ENCODE peak calls at places on chromosomes 11 and 22, in eight cellular contexts. T is endothelial cell, V is hepatic stellate cell, S is EH, A is AG08396, D is HTR-8/SVneo, G is germinal center, W is ACHN. O is an unnamed sample.
A peak's percentile ranks its signal among the peaks of the same experiment; 100 is the strongest.

GRCh38 chr22:47570851-47571250 is 808.4 kb downstream of the TBC1D22A start:
- DNase-seq in T (no peak), W (no peak), G (no peak), A (no peak), S (no peak), D (no peak), V (no peak), O (no peak)

GRCh38 chr11:15139101-15139770 is 24.5 kb downstream of the INSC start:
- DNase-seq in T (no peak), S (no peak), G (no peak), A (no peak), V (no peak), D (no peak), W (no peak), O (no peak)

GRCh38 chr22:38412435-38413084 is 42.4 kb downstream of the KCNJ4 start:
- DNase-seq in D (no peak), S (no peak), T (no peak), W (no peak), G (peak; percentile 75), A (peak; percentile 79), V (peak; percentile 60), O (peak; percentile 75)

GRCh38 chr11:70265341-70265740 is 5.1 kb upstream of the PPFIA1 start:
- DNase-seq in V (no peak), T (no peak), S (no peak), D (no peak), W (no peak), A (no peak), G (peak; percentile 62), O (peak; percentile 46)

GRCh38 chr22:26464312-26464711 is 19.3 kb downstream of the HPS4 start:
- DNase-seq in S (peak; percentile 85), V (no peak), W (no peak), D (no peak), A (no peak), G (no peak), T (no peak), O (no peak)

GRCh38 chr22:20152464-20152890 is 1.6 kb upstream of the CCDC188 start:
- DNase-seq in V (no peak), S (no peak), T (no peak), D (no peak), W (no peak), A (no peak), G (no peak), O (no peak)

GRCh38 chr11:69440876-69441275 is 40.6 kb upstream of the LINC01488 start:
- DNase-seq in D (no peak), T (no peak), G (no peak), W (no peak), A (no peak), V (no peak), S (peak; percentile 13), O (no peak)

GRCh38 chr11:129023968-129024676 is 81.5 kb upstream of the TP53AIP1 start:
- DNase-seq in A (peak; percentile 3), V (no peak), T (no peak), D (no peak), S (no peak), G (no peak), W (no peak), O (no peak)

GRCh38 chr11:19311306-19312030 is 70.7 kb upstream of the E2F8 start:
- DNase-seq in A (peak; percentile 69), V (peak; percentile 55), S (peak; percentile 66), T (peak; percentile 84), D (peak; percentile 54), G (peak; percentile 53), W (peak; percentile 47), O (peak; percentile 68)

GRCh38 chr22:27800250-27801131 is 1.1 kb downstream of the MN1 start:
- DNase-seq in S (peak; percentile 4), G (no peak), T (no peak), W (no peak), A (peak; percentile 57), D (no peak), V (peak; percentile 77), O (no peak)

GRCh38 chr11:128692750-128693578 is 908 bp upstream of the FLI1 start:
- DNase-seq in G (peak; percentile 48), V (peak; percentile 68), D (no peak), A (peak; percentile 57), T (no peak), W (no peak), S (peak; percentile 74), O (peak; percentile 43)

GRCh38 chr11:3836903-3837302 is 3.9 kb downstream of the RHOG start:
- DNase-seq in A (no peak), G (no peak), T (no peak), S (no peak), W (no peak), V (no peak), D (no peak), O (no peak)

GRCh38 chr11:113613619-113614018 is 92.5 kb downstream of the TMPRSS5 start:
- DNase-seq in V (no peak), W (no peak), A (no peak), T (no peak), G (no peak), D (no peak), S (no peak), O (no peak)

GRCh38 chr22:23404689-23405365 is 175.3 kb downstream of the IGLL1 start:
- DNase-seq in S (peak; percentile 65), G (no peak), V (no peak), T (peak; percentile 73), W (peak; percentile 55), A (peak; percentile 62), D (peak; percentile 28), O (no peak)

GRCh38 chr11:120622189-120622912 is 110.8 kb downstream of the GRIK4 start:
- DNase-seq in S (no peak), V (no peak), T (no peak), W (peak; percentile 16), G (no peak), A (no peak), D (no peak), O (no peak)

GRCh38 chr11:110728883-110729282 is 16.6 kb upstream of the ARHGAP20 start:
- DNase-seq in G (no peak), W (no peak), S (no peak), V (no peak), A (no peak), T (no peak), D (no peak), O (no peak)

O was measured in GM10248.